ENCODE peak calls at places on chromosomes 2 and 18, in nine cellular contexts. S is NCI-H345; A is GM20000; N is stimulated activated CD8-positive, alpha-beta memory T cell treated with anti-CD3 and anti-CD28 coated beads, Interleukin-15, amount 100 ng/mL, for 48 hours; W is fibroblast of mammary gland; Z is stimulated activated naive CD8-positive, alpha-beta T cell treated with anti-CD3 and anti-CD28 coated beads, Interleukin-15, amount 100 ng/mL, for 72 hours; J is GM13977; P is fibroblast of the conjunctiva; Y is neuronal stem cell. M is an unnamed sample.

GRCh38 chr2:121707920-121708361 is 28.7 kb downstream of the NIFK start:
- DNase-seq in P (no peak), Y (no peak), W (no peak), S (no peak), J (no peak), Z (no peak), A (no peak), N (no peak), M (no peak)

GRCh38 chr2:42933824-42934254 is 141.5 kb upstream of the HAAO start:
- DNase-seq in A (no peak), N (no peak), Z (no peak), J (no peak), Y (no peak), S (no peak), W (no peak), P (no peak), M (no peak)

GRCh38 chr2:200377774-200378336 is 71.4 kb downstream of the SPATS2L start:
- DNase-seq in A (no peak), W (no peak), N (no peak), Y (no peak), P (no peak), J (no peak), Z (no peak), S (peak), M (no peak)

GRCh38 chr2:174764281-174765063 is at the start of gene CHRNA1:
- DNase-seq in N (no peak), S (peak), J (no peak), P (no peak), W (peak), Y (no peak), Z (no peak), A (no peak), M (no peak)

GRCh38 chr2:199798004-199798403 is 53.0 kb downstream of the FTCDNL1 start:
- DNase-seq in Y (no peak), S (no peak), N (no peak), Z (no peak), W (no peak), P (no peak), A (no peak), J (no peak), M (no peak)

GRCh38 chr2:179913809-179914208 is 52.4 kb upstream of the ZNF385B start:
- DNase-seq in Z (no peak), S (no peak), N (no peak), W (no peak), A (no peak), J (no peak), Y (no peak), P (no peak), M (no peak)

GRCh38 chr2:25879133-25879730 is 945 bp upstream of the ASXL2 start:
- DNase-seq in W (peak), P (no peak), A (no peak), J (no peak), N (no peak), S (peak), Z (no peak), Y (no peak), M (no peak)

GRCh38 chr2:1893856-1894255 is 149.5 kb upstream of the PXDN start:
- DNase-seq in W (no peak), A (no peak), J (no peak), Z (no peak), P (no peak), S (no peak), N (no peak), Y (no peak), M (no peak)

GRCh38 chr18:50518787-50519520 is 40.9 kb upstream of the MAPK4 start:
- DNase-seq in Z (no peak), Y (no peak), J (no peak), P (no peak), A (no peak), S (no peak), W (peak), N (no peak), M (no peak)

GRCh38 chr2:166439078-166439477 is 55.0 kb downstream of the SCN7A start:
- DNase-seq in J (no peak), Z (no peak), S (no peak), P (no peak), N (no peak), Y (no peak), A (no peak), W (no peak), M (no peak)

GRCh38 chr2:70523996-70524965 is 29.3 kb downstream of the TGFA start:
- DNase-seq in J (no peak), A (no peak), Y (no peak), W (peak), P (no peak), S (no peak), N (no peak), Z (peak), M (no peak)

GRCh38 chr2:197705912-197706838 is 1.0 kb downstream of the MARS2 start:
- DNase-seq in Y (no peak), S (no peak), N (peak), A (peak), P (no peak), J (no peak), W (peak), Z (no peak), M (peak)

GRCh38 chr18:73752546-73752945 is 395.1 kb downstream of the FBXO15 start:
- DNase-seq in Z (no peak), W (peak), P (no peak), J (no peak), Y (no peak), N (no peak), A (no peak), S (no peak), M (no peak)

GRCh38 chr2:120828832-120829632 is 93.4 kb downstream of the GLI2 start:
- DNase-seq in Y (no peak), W (no peak), Z (no peak), S (no peak), P (no peak), J (no peak), A (no peak), N (no peak), M (no peak)

GRCh38 chr2:10932345-10933151 is 20.8 kb downstream of the KCNF1 start:
- DNase-seq in N (no peak), J (no peak), A (no peak), Z (no peak), W (no peak), P (no peak), S (peak), Y (no peak), M (no peak)

GRCh38 chr2:8550932-8551621 is 130.8 kb upstream of the ID2 start:
- DNase-seq in Z (no peak), Y (no peak), S (no peak), P (no peak), W (no peak), J (no peak), N (no peak), A (no peak), M (no peak)

GRCh38 chr2:217816396-217816869 is 186.4 kb downstream of the TNS1 start:
- DNase-seq in Y (no peak), S (no peak), W (peak), N (no peak), P (no peak), J (no peak), A (no peak), Z (no peak), M (peak)